ENCODE peak calls at places on chromosomes 11 and 22, in nine cellular contexts. D is AG08396; J is activated T-cell treated with anti-CD3 and anti-CD28 coated beads, Interleukin-2, amount 50 U/mL, for 72 hours; W is GM13977; O is cardiac septum; Q is stimulated activated CD4-positive, alpha-beta T cell treated with anti-CD3 and anti-CD28 coated beads, Interleukin-4, amount 100 ng/mL, for 1 hour; L is activated CD4-positive, CD25-positive, alpha-beta regulatory T cell treated with anti-CD3 and anti-CD28 coated beads, Interleukin-2, amount 50 U/mL, for 16 hours; X is dorsolateral prefrontal cortex; C is fibroblast of lung. V is an unnamed sample.

GRCh38 chr11:2272241-2272945 is 2.0 kb upstream of the ASCL2 start:
- DNase-seq in D (no peak), J (no peak), W (no peak), O (no peak), Q (no peak), L (no peak), X (no peak), C (no peak), V (no peak)

GRCh38 chr11:65452806-65453490 is 30.4 kb downstream of the NEAT1 start:
- DNase-seq in D (peak), J (no peak), W (no peak), O (peak), Q (no peak), L (no peak), X (no peak), C (peak), V (no peak)

GRCh38 chr22:36873614-36874308 is 13.0 kb downstream of the NCF4 start:
- DNase-seq in D (peak), J (peak), W (peak), O (peak), Q (peak), L (peak), X (no peak), C (peak), V (no peak)

GRCh38 chr22:32579533-32580220 is 105.1 kb downstream of the FBXO7 start:
- DNase-seq in D (peak), J (no peak), W (no peak), O (peak), Q (no peak), L (no peak), X (no peak), C (peak), V (no peak)

GRCh38 chr22:22657712-22658111 is 13.3 kb downstream of the GGTLC2 start:
- DNase-seq in D (no peak), J (no peak), W (no peak), O (no peak), Q (no peak), L (no peak), X (no peak), C (no peak), V (no peak)

GRCh38 chr11:117010808-117011540 is 87.3 kb downstream of the SIK3 start:
- DNase-seq in D (peak), J (peak), W (no peak), O (no peak), Q (no peak), L (no peak), X (no peak), C (peak), V (no peak)

GRCh38 chr22:36824655-36825054 is 7.8 kb upstream of the PVALB start:
- DNase-seq in D (no peak), J (no peak), W (no peak), O (no peak), Q (no peak), L (no peak), X (no peak), C (no peak), V (no peak)

GRCh38 chr11:72584293-72584921 is 89.8 kb downstream of the PDE2A start:
- DNase-seq in D (peak), J (peak), W (peak), O (peak), Q (peak), L (no peak), X (no peak), C (peak), V (peak)

GRCh38 chr22:50311606-50312351 is 4.3 kb upstream of the PLXNB2 start:
- DNase-seq in D (no peak), J (no peak), W (no peak), O (no peak), Q (no peak), L (no peak), X (peak), C (no peak), V (no peak)

GRCh38 chr11:95068549-95068948 is 1.8 kb downstream of the SRSF8 start:
- DNase-seq in D (peak), J (peak), W (peak), O (no peak), Q (peak), L (peak), X (peak), C (peak), V (peak)

GRCh38 chr11:66607126-66607834 is 9.2 kb upstream of the RBM14 start:
- DNase-seq in D (peak), J (no peak), W (no peak), O (peak), Q (no peak), L (no peak), X (peak), C (peak), V (no peak)

GRCh38 chr11:123473941-123474668 is 44.0 kb downstream of the GRAMD1B start:
- DNase-seq in D (peak), J (no peak), W (no peak), O (no peak), Q (no peak), L (no peak), X (no peak), C (peak), V (no peak)

GRCh38 chr11:100682247-100682969 is 4.7 kb upstream of the ARHGAP42 start:
- DNase-seq in D (no peak), J (no peak), W (no peak), O (no peak), Q (no peak), L (no peak), X (no peak), C (peak), V (no peak)